ENCODE peak calls at places on chromosomes 2 and 18, in nine cellular contexts. H is AG08396, Y is HFFc6, L is osteocyte, S is T-cell, C is amygdala, U is AG10803, N is NCI-H1436, T is colonic mucosa. M is an unnamed sample.

GRCh38 chr2:160282063-160282580 is 82.0 kb upstream of the ITGB6 start:
- DNase-seq in Y (no peak), T (no peak), C (no peak), S (no peak), L (no peak), H (no peak), N (no peak), U (peak; percentile 69), M (no peak)

GRCh38 chr18:47968721-47969120 is 38.3 kb upstream of the SMAD2 start:
- DNase-seq in H (no peak), N (no peak), L (no peak), C (no peak), T (no peak), U (peak; percentile 18), Y (peak; percentile 29), S (no peak), M (no peak)

GRCh38 chr2:219996366-219996765 is 368.9 kb downstream of the SLC4A3 start:
- DNase-seq in C (no peak), N (no peak), H (no peak), T (no peak), L (no peak), S (no peak), U (peak; percentile 18), Y (no peak), M (no peak)

GRCh38 chr2:74865770-74866674 is 32.1 kb downstream of the HK2 start:
- DNase-seq in Y (no peak), U (no peak), C (no peak), H (no peak), L (no peak), S (no peak), T (no peak), N (no peak), M (no peak)

GRCh38 chr2:118774458-118775133 is 72.9 kb downstream of the EN1 start:
- DNase-seq in C (no peak), S (no peak), U (peak; percentile 46), Y (no peak), T (peak; percentile 34), N (peak; percentile 35), L (peak; percentile 62), H (peak; percentile 76), M (no peak)

GRCh38 chr2:37085731-37086147 is 1.4 kb downstream of the GPATCH11 start:
- DNase-seq in L (no peak), Y (peak; percentile 94), T (no peak), N (no peak), H (peak; percentile 22), C (no peak), S (no peak), U (peak; percentile 42), M (peak; percentile 2)

GRCh38 chr18:13163167-13163927 is 55.2 kb upstream of the LDLRAD4 start:
- DNase-seq in H (no peak), U (peak; percentile 6), Y (no peak), L (no peak), N (no peak), C (no peak), S (no peak), T (no peak), M (no peak)

GRCh38 chr2:221569342-221570278 is 2.5 kb downstream of the EPHA4 start:
- DNase-seq in Y (no peak), C (no peak), U (no peak), T (no peak), L (no peak), N (peak; percentile 11), S (no peak), H (no peak), M (no peak)

GRCh38 chr2:29703336-29703735 is 218.1 kb downstream of the ALK start:
- DNase-seq in C (no peak), L (no peak), H (no peak), T (no peak), U (no peak), N (no peak), Y (no peak), S (no peak), M (no peak)

GRCh38 chr18:61948842-61949438 is 56.1 kb upstream of the RNF152 start:
- DNase-seq in L (no peak), C (no peak), H (no peak), S (no peak), T (no peak), U (no peak), N (peak; percentile 6), Y (no peak), M (no peak)

GRCh38 chr18:9834551-9834950 is 51.2 kb upstream of the TXNDC2 start:
- DNase-seq in C (no peak), S (no peak), N (no peak), L (no peak), Y (no peak), U (no peak), T (no peak), H (no peak), M (no peak)

GRCh38 chr2:240479561-240479960 is 44.1 kb downstream of the GPC1 start:
- DNase-seq in Y (no peak), T (peak; percentile 10), N (no peak), S (no peak), H (no peak), L (no peak), U (no peak), C (no peak), M (no peak)

M was measured in H4.